ENCODE peak calls at places on chromosomes 16 and 17, in five cellular contexts. F, Z, L, Y and W are unnamed samples.
A peak's percentile ranks its signal among the peaks of the same experiment; 100 is the strongest.

GRCh38 chr16:47887496-47887895 is 268.3 kb downstream of the ABCC12 start:
- DNase-seq in Y (no peak), F (no peak), L (peak; percentile 15), Z (no peak), W (no peak)

GRCh38 chr16:23365602-23366240 is 63.6 kb downstream of the SCNN1B start:
- DNase-seq in Y (no peak), L (no peak), Z (peak; percentile 85), F (no peak), W (no peak)

GRCh38 chr17:46763416-46763815 is 55.1 kb downstream of the WNT3 start:
- DNase-seq in Z (no peak), L (no peak), F (peak; percentile 8), Y (no peak), W (no peak)

GRCh38 chr17:20948984-20949777 is 93.6 kb downstream of the USP22 start:
- DNase-seq in L (no peak), Y (no peak), F (no peak), Z (no peak), W (no peak)

GRCh38 chr17:3602499-3602898 is 6.7 kb downstream of the TRPV1 start:
- DNase-seq in Y (no peak), F (no peak), L (peak; percentile 48), Z (no peak), W (no peak)

GRCh38 chr16:88076211-88076931 is 125.1 kb downstream of the BANP start:
- DNase-seq in L (no peak), Y (no peak), Z (no peak), F (no peak), W (no peak)

GRCh38 chr16:86809458-86809955 is 231.2 kb downstream of the FOXL1 start:
- DNase-seq in L (peak; percentile 64), Y (no peak), Z (peak; percentile 27), F (no peak), W (no peak)

GRCh38 chr16:49085689-49086088 is 195.9 kb downstream of the CBLN1 start:
- DNase-seq in F (no peak), Y (no peak), L (no peak), Z (no peak), W (no peak)

GRCh38 chr17:1650731-1651558 is 1.3 kb upstream of the RILP start:
- DNase-seq in Z (no peak), Y (no peak), F (no peak), L (no peak), W (no peak)
- TF ChIP-seq POLR2A in Z (no peak), Y (no peak), F (no peak), L (no peak), W (no peak)

DNA sequence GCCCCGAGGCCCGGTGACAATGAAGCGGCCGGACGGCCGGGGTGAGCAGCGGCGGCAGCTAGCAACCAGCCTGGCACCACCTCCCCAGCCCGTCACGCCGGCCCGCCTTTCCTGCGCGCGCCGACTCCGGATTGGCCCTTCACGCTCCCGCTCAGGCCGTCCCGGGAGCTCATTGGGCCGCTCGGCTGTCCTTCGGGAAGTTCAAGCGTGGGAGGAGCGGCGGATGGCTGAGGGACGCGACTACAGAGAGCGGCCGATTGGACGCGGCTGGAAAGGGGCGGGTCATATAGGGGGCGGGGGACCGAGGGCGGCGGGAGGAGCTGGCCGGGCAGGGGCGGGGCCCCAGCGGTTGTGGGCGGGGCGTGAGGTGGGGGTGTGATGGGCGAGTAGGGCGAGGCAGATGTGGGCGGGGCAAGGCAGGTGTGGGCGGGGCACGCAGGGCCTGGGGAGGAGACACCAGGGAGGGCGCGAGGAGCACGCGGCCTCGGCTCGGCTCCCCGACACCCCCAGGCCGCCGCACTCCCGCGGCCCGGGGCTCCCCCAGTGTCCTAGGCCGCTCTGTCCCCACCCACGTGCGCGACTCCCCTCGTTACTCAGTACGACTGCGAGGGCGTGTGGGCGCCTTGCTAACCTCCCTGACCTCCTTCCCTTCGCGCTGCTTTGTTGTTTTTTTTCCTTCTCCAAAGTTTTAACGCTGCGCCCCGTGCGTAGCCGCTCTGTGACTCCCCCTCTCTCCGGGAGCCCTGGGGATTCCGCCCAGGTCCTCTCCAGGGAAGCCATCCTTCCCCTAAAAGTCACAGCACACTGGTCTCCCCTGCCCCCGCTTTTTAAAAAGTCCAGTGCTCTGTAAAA is at the start of gene CEP131:
- DNase-seq in L (peak; percentile 100), Z (peak; percentile 98), Y (peak; percentile 99), F (peak; percentile 99), W (peak; percentile 100)
- TF ChIP-seq POLR2A in L (peak; percentile 87), Z (peak; percentile 62), Y (peak; percentile 26), F (no peak), W (peak; percentile 37)

GRCh38 chr17:58679263-58680037 is 12.4 kb downstream of the TEX14 start:
- DNase-seq in Y (no peak), L (peak; percentile 71), Z (no peak), F (no peak), W (no peak)
- TF ChIP-seq POLR2A in Y (no peak), L (peak; percentile 84), Z (peak; percentile 95), F (no peak), W (peak; percentile 100)

GRCh38 chr16:2767140-2767731 is 9.8 kb downstream of the ELOB start:
- DNase-seq in Z (no peak), L (no peak), F (no peak), Y (no peak), W (no peak)
- TF ChIP-seq POLR2A in Z (no peak), L (no peak), F (no peak), Y (no peak), W (no peak)